ENCODE peak calls at places on chromosomes 2 and 18, in eight cellular contexts. P is activated T-helper 1 cell treated with Interleukin-2 at 50 U/mL for 16 hours; N is AG04450; X is activated CD4-positive, CD25-positive, alpha-beta regulatory T cell treated with anti-CD3 and anti-CD28 coated beads, Interleukin-2, amount 50 U/mL, for 16 hours; O is HT-29; C is cerebellar cortex; T is NCI-H748 treated with DMSO at 0.1 percent for 48 hours; D is activated effector memory CD4-positive, alpha-beta T cell treated with Interleukin-2 at 50 U/mL for 16 hours. W is an unnamed sample.

GRCh38 chr2:238439093-238439849 is 12.5 kb downstream of the ASB1 start:
- DNase-seq in P (no peak), N (peak), X (peak), O (peak), C (no peak), T (no peak), D (no peak), W (no peak)

GRCh38 chr2:16189019-16189850 is 248.9 kb downstream of the MYCN start:
- DNase-seq in P (no peak), N (no peak), X (no peak), O (no peak), C (no peak), T (no peak), D (no peak), W (no peak)

GRCh38 chr2:158134655-158135054 is 33.0 kb downstream of the UPP2 start:
- DNase-seq in P (no peak), N (no peak), X (no peak), O (peak), C (no peak), T (no peak), D (no peak), W (no peak)

GRCh38 chr2:237315170-237315880 is 98.6 kb downstream of the COL6A3 start:
- DNase-seq in P (no peak), N (peak), X (no peak), O (no peak), C (peak), T (no peak), D (no peak), W (peak)

GRCh38 chr2:238143239-238143951 is 4.9 kb downstream of the KLHL30 start:
- DNase-seq in P (no peak), N (no peak), X (no peak), O (peak), C (no peak), T (no peak), D (no peak), W (no peak)

GRCh38 chr2:12009323-12009905 is 263.0 kb downstream of the LPIN1 start:
- DNase-seq in P (no peak), N (no peak), X (no peak), O (no peak), C (no peak), T (no peak), D (no peak), W (no peak)

GRCh38 chr18:31497711-31498449 is at the start of gene DSG2:
- DNase-seq in P (no peak), N (no peak), X (no peak), O (peak), C (no peak), T (no peak), D (no peak), W (peak)

GRCh38 chr2:64947906-64948305 is 41.3 kb upstream of the SLC1A4 start:
- DNase-seq in P (no peak), N (no peak), X (no peak), O (no peak), C (no peak), T (no peak), D (no peak), W (no peak)

GRCh38 chr18:8046421-8046820 is 479.3 kb downstream of the PTPRM start:
- DNase-seq in P (no peak), N (no peak), X (no peak), O (no peak), C (no peak), T (no peak), D (no peak), W (no peak)

GRCh38 chr2:106566050-106566449 is 78.9 kb downstream of the CD8B2 start:
- DNase-seq in P (no peak), N (no peak), X (no peak), O (no peak), C (no peak), T (no peak), D (no peak), W (no peak)

GRCh38 chr2:239519921-239520585 is 119.2 kb upstream of the HDAC4 start:
- DNase-seq in P (no peak), N (no peak), X (no peak), O (no peak), C (no peak), T (no peak), D (no peak), W (no peak)

GRCh38 chr2:16127958-16128357 is 187.6 kb downstream of the MYCN start:
- DNase-seq in P (no peak), N (no peak), X (no peak), O (no peak), C (no peak), T (no peak), D (no peak), W (no peak)

GRCh38 chr2:49371302-49371701 is 217.0 kb upstream of the FSHR start:
- DNase-seq in P (no peak), N (no peak), X (no peak), O (no peak), C (no peak), T (no peak), D (no peak), W (no peak)

GRCh38 chr2:147173186-147173575 is 671.6 kb upstream of the ACVR2A start:
- DNase-seq in P (no peak), N (no peak), X (no peak), O (no peak), C (no peak), T (no peak), D (no peak), W (no peak)

GRCh38 chr2:10911291-10912075 is at the start of gene KCNF1:
- DNase-seq in P (no peak), N (no peak), X (no peak), O (peak), C (peak), T (peak), D (no peak), W (peak)

GRCh38 chr2:234251326-234252271 is 201.1 kb downstream of the SPP2 start:
- DNase-seq in P (no peak), N (peak), X (no peak), O (peak), C (peak), T (no peak), D (no peak), W (no peak)

GRCh38 chr2:189363559-189363958 is 77.7 kb upstream of the WDR75 start:
- DNase-seq in P (no peak), N (no peak), X (no peak), O (peak), C (no peak), T (no peak), D (no peak), W (no peak)

GRCh38 chr18:25329783-25330182 is 22.2 kb downstream of the ZNF521 start:
- DNase-seq in P (no peak), N (no peak), X (no peak), O (no peak), C (no peak), T (no peak), D (no peak), W (peak)

GRCh38 chr18:34548120-34548972 is 161.8 kb upstream of the DTNA start:
- DNase-seq in P (no peak), N (no peak), X (no peak), O (no peak), C (no peak), T (no peak), D (no peak), W (no peak)

GRCh38 chr18:28115149-28115550 is 61.8 kb downstream of the CDH2 start:
- DNase-seq in P (no peak), N (peak), X (no peak), O (no peak), C (no peak), T (no peak), D (no peak), W (no peak)

GRCh38 chr2:75522543-75523312 is 38.0 kb downstream of the EVA1A start:
- DNase-seq in P (no peak), N (no peak), X (no peak), O (no peak), C (no peak), T (no peak), D (no peak), W (no peak)

W was measured in neural progenitor cell.